ENCODE peak calls at places on chromosomes 3 and 15, in eight cellular contexts. One of them, this sample, is unnamed.

GRCh38 chr15:47266556-47266955 is 450.7 kb upstream of the SEMA6D start:
- DNase-seq in posterior cingulate gyrus: no peak
- DNase-seq in HFFc6: peak; percentile 3
- DNase-seq in HTR-8/SVneo: no peak
- DNase-seq in left ventricle myocardium inferior: no peak
- DNase-seq in aorta: no peak
- DNase-seq in NCI-H1105: no peak
- DNase-seq in heart left ventricle: no peak
- DNase-seq in this sample: no peak

GRCh38 chr3:4425707-4426106 is 41.4 kb downstream of the SUMF1 start:
- DNase-seq in posterior cingulate gyrus: no peak
- DNase-seq in HFFc6: no peak
- DNase-seq in HTR-8/SVneo: no peak
- DNase-seq in left ventricle myocardium inferior: no peak
- DNase-seq in aorta: no peak
- DNase-seq in NCI-H1105: no peak
- DNase-seq in heart left ventricle: no peak
- DNase-seq in this sample: no peak

GRCh38 chr15:38793181-38793580 is 228.6 kb upstream of the RASGRP1 start:
- DNase-seq in posterior cingulate gyrus: no peak
- DNase-seq in HFFc6: no peak
- DNase-seq in HTR-8/SVneo: no peak
- DNase-seq in left ventricle myocardium inferior: no peak
- DNase-seq in aorta: no peak
- DNase-seq in NCI-H1105: no peak
- DNase-seq in heart left ventricle: no peak
- DNase-seq in this sample: no peak

GRCh38 chr3:183537295-183537730 is 18.2 kb downstream of the KLHL6 start:
- DNase-seq in posterior cingulate gyrus: no peak
- DNase-seq in HFFc6: peak; percentile 83
- DNase-seq in HTR-8/SVneo: no peak
- DNase-seq in left ventricle myocardium inferior: peak; percentile 22
- DNase-seq in aorta: no peak
- DNase-seq in NCI-H1105: no peak
- DNase-seq in heart left ventricle: peak; percentile 26
- DNase-seq in this sample: no peak

GRCh38 chr3:180359381-180360279 is 242.3 kb upstream of the TTC14 start:
- DNase-seq in posterior cingulate gyrus: no peak
- DNase-seq in HFFc6: no peak
- DNase-seq in HTR-8/SVneo: no peak
- DNase-seq in left ventricle myocardium inferior: no peak
- DNase-seq in aorta: no peak
- DNase-seq in NCI-H1105: no peak
- DNase-seq in heart left ventricle: no peak
- DNase-seq in this sample: no peak

GRCh38 chr3:167743799-167744198 is 8.3 kb downstream of the SERPINI1 start:
- DNase-seq in posterior cingulate gyrus: no peak
- DNase-seq in HFFc6: peak; percentile 2
- DNase-seq in HTR-8/SVneo: no peak
- DNase-seq in left ventricle myocardium inferior: no peak
- DNase-seq in aorta: no peak
- DNase-seq in NCI-H1105: no peak
- DNase-seq in heart left ventricle: no peak
- DNase-seq in this sample: no peak

GRCh38 chr3:28053759-28054158 is 187.7 kb upstream of the CMC1 start:
- DNase-seq in posterior cingulate gyrus: no peak
- DNase-seq in HFFc6: peak; percentile 18
- DNase-seq in HTR-8/SVneo: no peak
- DNase-seq in left ventricle myocardium inferior: no peak
- DNase-seq in aorta: no peak
- DNase-seq in NCI-H1105: no peak
- DNase-seq in heart left ventricle: no peak
- DNase-seq in this sample: no peak

GRCh38 chr15:67080900-67081431 is 15.6 kb downstream of the SMAD3 start:
- DNase-seq in posterior cingulate gyrus: no peak
- DNase-seq in HFFc6: peak; percentile 81
- DNase-seq in HTR-8/SVneo: no peak
- DNase-seq in left ventricle myocardium inferior: peak; percentile 29
- DNase-seq in aorta: peak; percentile 74
- DNase-seq in NCI-H1105: no peak
- DNase-seq in heart left ventricle: peak; percentile 35
- DNase-seq in this sample: no peak

GRCh38 chr3:194397757-194398312 is 1.2 kb downstream of the GP5 start:
- DNase-seq in posterior cingulate gyrus: no peak
- DNase-seq in HFFc6: no peak
- DNase-seq in HTR-8/SVneo: no peak
- DNase-seq in left ventricle myocardium inferior: no peak
- DNase-seq in aorta: no peak
- DNase-seq in NCI-H1105: no peak
- DNase-seq in heart left ventricle: no peak
- DNase-seq in this sample: no peak

GRCh38 chr3:10515884-10516495 is 10.6 kb upstream of the ATP2B2 start:
- DNase-seq in posterior cingulate gyrus: no peak
- DNase-seq in HFFc6: no peak
- DNase-seq in HTR-8/SVneo: no peak
- DNase-seq in left ventricle myocardium inferior: no peak
- DNase-seq in aorta: peak; percentile 40
- DNase-seq in NCI-H1105: no peak
- DNase-seq in heart left ventricle: no peak
- DNase-seq in this sample: no peak

GRCh38 chr15:35495075-35495474 is 50.9 kb downstream of the DPH6 start:
- DNase-seq in posterior cingulate gyrus: no peak
- DNase-seq in HFFc6: no peak
- DNase-seq in HTR-8/SVneo: no peak
- DNase-seq in left ventricle myocardium inferior: no peak
- DNase-seq in aorta: no peak
- DNase-seq in NCI-H1105: no peak
- DNase-seq in heart left ventricle: no peak
- DNase-seq in this sample: no peak

GRCh38 chr3:178137831-178138230 is 398.4 kb upstream of the KCNMB2 start:
- DNase-seq in posterior cingulate gyrus: no peak
- DNase-seq in HFFc6: no peak
- DNase-seq in HTR-8/SVneo: no peak
- DNase-seq in left ventricle myocardium inferior: no peak
- DNase-seq in aorta: no peak
- DNase-seq in NCI-H1105: no peak
- DNase-seq in heart left ventricle: no peak
- DNase-seq in this sample: no peak

GRCh38 chr3:37935756-37936666 is 54.6 kb upstream of the VILL start:
- DNase-seq in posterior cingulate gyrus: no peak
- DNase-seq in HFFc6: peak; percentile 86
- DNase-seq in HTR-8/SVneo: peak; percentile 67
- DNase-seq in left ventricle myocardium inferior: no peak
- DNase-seq in aorta: no peak
- DNase-seq in NCI-H1105: no peak
- DNase-seq in heart left ventricle: no peak
- DNase-seq in this sample: no peak

GRCh38 chr3:187210555-187211327 is 13.5 kb downstream of the RTP1 start:
- DNase-seq in posterior cingulate gyrus: no peak
- DNase-seq in HFFc6: peak; percentile 55
- DNase-seq in HTR-8/SVneo: no peak
- DNase-seq in left ventricle myocardium inferior: no peak
- DNase-seq in aorta: no peak
- DNase-seq in NCI-H1105: no peak
- DNase-seq in heart left ventricle: no peak
- DNase-seq in this sample: no peak